ENCODE peak calls at places on chromosomes 1 and 21, in six cellular contexts. K is prostate gland, U is OCI-LY7, W is lower lobe of right lung, C is tibial artery, F is IMR-90. Q is an unnamed sample. For H3K4me1, the result is how much of the 10 kb centered on the place peaks cover.

GRCh38 chr1:233679598-233679997 is 65.7 kb downstream of the KCNK1 start:
- DNase-seq in K (no peak), U (no peak), W (no peak), C (no peak), F (no peak), Q (no peak)

GRCh38 chr1:19622204-19622603 is 21.9 kb upstream of the NBL1 start:
- DNase-seq in K (no peak), U (no peak), W (no peak), C (no peak), F (peak), Q (no peak)

GRCh38 chr1:203084588-203085527 is 954 bp downstream of the MYOG start:
- DNase-seq in K (no peak), U (peak), W (no peak), C (no peak), F (no peak), Q (no peak)

GRCh38 chr1:219812086-219812485 is 116.3 kb downstream of the SLC30A10 start:
- DNase-seq in K (no peak), U (no peak), W (no peak), C (no peak), F (no peak), Q (no peak)

GRCh38 chr1:66291047-66291864 is 242.7 kb upstream of the SGIP1 start:
- DNase-seq in K (no peak), U (no peak), W (no peak), C (no peak), F (peak), Q (no peak)

GRCh38 chr1:162966608-162967007 is 102.6 kb upstream of the RGS4 start:
- DNase-seq in K (no peak), U (no peak), W (no peak), C (no peak), F (no peak), Q (no peak)

GRCh38 chr21:45372732-45373355 is 32.1 kb upstream of the COL18A1 start:
- DNase-seq in K (no peak), U (no peak), W (peak), C (no peak), F (peak), Q (no peak)

GRCh38 chr21:21907271-21907670 is 909.1 kb downstream of the NCAM2 start:
- DNase-seq in K (no peak), U (no peak), W (no peak), C (no peak), F (no peak), Q (no peak)

GRCh38 chr1:64514197-64514765 is 44.4 kb downstream of the CACHD1 start:
- DNase-seq in K (no peak), U (no peak), W (no peak), C (no peak), F (peak), Q (no peak)

GRCh38 chr1:150268342-150268705 is 492 bp downstream of the APH1A start:
- DNase-seq in K (peak), U (peak), W (peak), C (peak), F (no peak), Q (no peak)

GRCh38 chr1:181126871-181127587 is 38.5 kb downstream of the IER5 start:
- DNase-seq in K (no peak), U (no peak), W (peak), C (no peak), F (no peak), Q (peak)

GRCh38 chr21:31098576-31099005 is 60.3 kb upstream of the KRTAP19-8 start:
- DNase-seq in K (peak), U (peak), W (peak), C (peak), F (peak), Q (peak)

GRCh38 chr1:159779403-159779851 is 1.3 kb upstream of the DUSP23 start:
- DNase-seq in K (peak), U (no peak), W (no peak), C (peak), F (peak), Q (no peak)

GRCh38 chr1:226420328-226420727 is 12.4 kb upstream of the PARP1 start:
- DNase-seq in K (no peak), U (no peak), W (no peak), C (no peak), F (no peak), Q (no peak)

GRCh38 chr1:201215531-201216357 is 25.1 kb downstream of the IGFN1 start:
- DNase-seq in K (no peak), U (no peak), W (no peak), C (no peak), F (no peak), Q (no peak)

GRCh38 chr1:164754088-164754600 is 195.2 kb downstream of the PBX1 start:
- DNase-seq in K (peak), U (no peak), W (no peak), C (peak), F (peak), Q (no peak)

GRCh38 chr1:199404976-199405375 is 622.5 kb upstream of the NR5A2 start:
- DNase-seq in K (no peak), U (no peak), W (no peak), C (no peak), F (peak), Q (no peak)

GRCh38 chr1:221829327-221830011 is 87.6 kb upstream of the DUSP10 start:
- DNase-seq in K (no peak), U (no peak), W (no peak), C (no peak), F (peak), Q (no peak)
- TF ChIP-seq CTCF in K (no peak), U (no peak), W (no peak), C (no peak), F (no peak), Q (no peak)

DNA sequence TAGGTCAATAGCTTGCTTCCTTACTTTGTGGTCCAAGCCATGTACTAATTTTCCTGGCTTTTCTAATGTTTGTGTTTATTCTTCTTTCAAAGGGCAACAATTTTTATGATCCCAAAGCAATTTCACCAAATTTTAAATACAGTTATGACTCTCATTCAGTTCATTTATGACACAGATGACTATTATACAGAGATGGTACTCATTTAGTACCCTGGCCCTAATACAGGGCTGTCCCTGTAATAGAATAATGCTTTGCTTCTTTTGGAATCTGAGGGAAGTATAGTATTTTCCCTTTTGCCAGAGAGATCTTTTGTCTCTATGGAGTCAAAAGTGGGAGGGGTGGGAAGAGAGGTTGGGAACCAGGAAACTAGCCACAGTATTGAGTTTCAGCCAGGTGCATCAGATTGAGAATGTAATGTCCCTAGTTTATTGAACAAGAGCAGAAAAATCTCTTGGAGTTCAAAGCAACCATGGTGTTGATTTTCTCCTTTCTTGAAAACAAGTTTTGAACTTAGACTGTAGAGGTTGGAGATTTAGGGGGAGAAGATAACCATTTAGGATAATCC is 20.4 kb downstream of the DENND2D start:
- DNase-seq in K (no peak), U (no peak), W (no peak), C (no peak), F (no peak), Q (no peak)
- H3K4me1 ChIP-seq in K (under half), U (under half), W (under half), C (under half), F (under half), Q (under half)

GRCh38 chr1:33683913-33684312 is 180.0 kb upstream of the HMGB4 start:
- DNase-seq in K (no peak), U (no peak), W (no peak), C (no peak), F (no peak), Q (no peak)
- TF ChIP-seq CTCF in K (no peak), U (no peak), W (no peak), C (no peak), F (no peak), Q (no peak)

DNA sequence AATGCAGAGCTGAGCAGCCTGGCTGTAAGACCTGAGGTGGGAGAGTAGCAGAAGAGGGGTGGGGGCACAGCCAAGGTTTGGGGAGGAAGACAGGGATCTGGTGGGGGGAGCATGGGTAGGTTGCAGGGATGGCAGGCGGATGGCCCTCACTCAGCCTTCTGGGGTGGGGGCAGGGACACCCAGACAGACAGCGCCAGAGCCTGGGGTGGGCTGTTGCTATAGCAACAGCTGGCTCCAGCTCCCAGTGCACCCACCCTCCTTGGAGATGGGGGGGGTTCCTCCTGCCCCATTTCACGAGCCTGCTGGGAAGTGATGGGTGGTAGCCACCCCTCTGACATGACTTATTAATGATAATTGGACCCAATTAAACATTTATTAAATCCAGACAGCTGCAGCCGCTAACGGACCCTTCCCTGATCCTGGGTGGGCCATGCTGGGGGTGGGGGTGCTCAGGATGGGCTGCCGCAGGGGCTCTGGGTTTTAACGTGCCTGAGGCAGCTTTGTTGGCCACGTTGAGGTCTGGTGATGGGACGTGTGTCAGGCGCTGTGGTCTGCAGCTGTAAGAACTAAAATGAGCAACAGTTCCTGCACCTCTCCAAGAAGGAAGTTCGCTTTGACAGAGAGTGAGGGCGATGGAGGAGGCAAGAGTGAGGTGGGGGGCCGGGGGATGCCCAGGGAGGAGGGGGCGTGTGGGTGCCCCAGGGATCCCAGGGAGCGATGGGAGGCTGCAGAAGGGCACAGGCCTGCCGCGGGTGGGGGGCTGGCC is 19.4 kb downstream of the AGRN start:
- DNase-seq in K (no peak), U (no peak), W (no peak), C (no peak), F (no peak), Q (no peak)
- H3K4me1 ChIP-seq in K (under half), U (under half), W (under half), C (under half), F (under half), Q (under half)

GRCh38 chr1:41514381-41514780 is 29.9 kb upstream of the EDN2 start:
- DNase-seq in K (no peak), U (no peak), W (no peak), C (no peak), F (no peak), Q (no peak)

GRCh38 chr1:41512701-41513387 is 28.4 kb upstream of the EDN2 start:
- DNase-seq in K (no peak), U (no peak), W (no peak), C (no peak), F (no peak), Q (no peak)

GRCh38 chr1:41511239-41511540 is 26.7 kb upstream of the EDN2 start:
- DNase-seq in K (no peak), U (no peak), W (no peak), C (no peak), F (no peak), Q (no peak)

GRCh38 chr1:41515131-41515678 is 30.7 kb upstream of the EDN2 start:
- DNase-seq in K (no peak), U (no peak), W (no peak), C (no peak), F (no peak), Q (no peak)

GRCh38 chr1:41513388-41513745 is 28.9 kb upstream of the EDN2 start:
- DNase-seq in K (no peak), U (no peak), W (no peak), C (no peak), F (no peak), Q (peak)
- TF ChIP-seq CTCF in K (no peak), U (peak), W (peak), C (no peak), F (peak), Q (peak)

GRCh38 chr1:173411835-173412742 is 65.0 kb upstream of the PRDX6 start:
- DNase-seq in K (no peak), U (peak), W (no peak), C (no peak), F (peak), Q (no peak)
- H3K4me1 ChIP-seq in K (under half), U (half or more), W (under half), C (under half), F (under half), Q (under half)

Q was measured in BE2C.